ENCODE peak calls at places on chromosomes 11 and 22, in nine cellular contexts. One of them, this sample, is unnamed.

GRCh38 chr11:29527391-29527936 is 489.4 kb downstream of the KCNA4 start:
- DNase-seq in gastrocnemius medialis: no peak
- DNase-seq in spleen: no peak
- DNase-seq in CD4-positive, alpha-beta T cell: no peak
- DNase-seq in cardiac fibroblast: peak; percentile 93
- DNase-seq in neural crest cell: no peak
- DNase-seq in BE2C: no peak
- DNase-seq in heart right ventricle: no peak
- DNase-seq in PC-3: peak; percentile 72
- DNase-seq in this sample: no peak

GRCh38 chr11:8095356-8095755 is 14.3 kb downstream of the TUB start:
- DNase-seq in gastrocnemius medialis: no peak
- DNase-seq in spleen: peak; percentile 69
- DNase-seq in CD4-positive, alpha-beta T cell: no peak
- DNase-seq in cardiac fibroblast: no peak
- DNase-seq in neural crest cell: no peak
- DNase-seq in BE2C: no peak
- DNase-seq in heart right ventricle: no peak
- DNase-seq in PC-3: no peak
- DNase-seq in this sample: no peak

GRCh38 chr22:23695141-23695540 is 4.3 kb downstream of the RGL4 start:
- DNase-seq in gastrocnemius medialis: no peak
- DNase-seq in spleen: no peak
- DNase-seq in CD4-positive, alpha-beta T cell: peak; percentile 29
- DNase-seq in cardiac fibroblast: no peak
- DNase-seq in neural crest cell: no peak
- DNase-seq in BE2C: no peak
- DNase-seq in heart right ventricle: no peak
- DNase-seq in PC-3: no peak
- DNase-seq in this sample: no peak

GRCh38 chr22:42856179-42856864 is 751 bp downstream of the ARFGAP3 start:
- DNase-seq in gastrocnemius medialis: no peak
- DNase-seq in spleen: peak; percentile 88
- DNase-seq in CD4-positive, alpha-beta T cell: peak; percentile 62
- DNase-seq in cardiac fibroblast: peak; percentile 31
- DNase-seq in neural crest cell: no peak
- DNase-seq in BE2C: no peak
- DNase-seq in heart right ventricle: peak; percentile 71
- DNase-seq in PC-3: no peak
- DNase-seq in this sample: peak; percentile 47

GRCh38 chr11:73252577-73253191 is 19.5 kb upstream of the P2RY6 start:
- DNase-seq in gastrocnemius medialis: no peak
- DNase-seq in spleen: no peak
- DNase-seq in CD4-positive, alpha-beta T cell: peak; percentile 6
- DNase-seq in cardiac fibroblast: no peak
- DNase-seq in neural crest cell: no peak
- DNase-seq in BE2C: no peak
- DNase-seq in heart right ventricle: no peak
- DNase-seq in PC-3: peak; percentile 53
- DNase-seq in this sample: peak; percentile 1

GRCh38 chr11:120956710-120957500 is 67.0 kb upstream of the TBCEL start:
- DNase-seq in gastrocnemius medialis: no peak
- DNase-seq in spleen: peak; percentile 78
- DNase-seq in CD4-positive, alpha-beta T cell: peak; percentile 36
- DNase-seq in cardiac fibroblast: no peak
- DNase-seq in neural crest cell: no peak
- DNase-seq in BE2C: no peak
- DNase-seq in heart right ventricle: no peak
- DNase-seq in PC-3: no peak
- DNase-seq in this sample: no peak

GRCh38 chr22:37060801-37061610 is 9.5 kb downstream of the KCTD17 start:
- DNase-seq in gastrocnemius medialis: no peak
- DNase-seq in spleen: no peak
- DNase-seq in CD4-positive, alpha-beta T cell: no peak
- DNase-seq in cardiac fibroblast: no peak
- DNase-seq in neural crest cell: no peak
- DNase-seq in BE2C: no peak
- DNase-seq in heart right ventricle: peak; percentile 7
- DNase-seq in PC-3: no peak
- DNase-seq in this sample: no peak

GRCh38 chr11:108027057-108027456 is 18.4 kb downstream of the CUL5 start:
- DNase-seq in gastrocnemius medialis: no peak
- DNase-seq in spleen: no peak
- DNase-seq in CD4-positive, alpha-beta T cell: no peak
- DNase-seq in cardiac fibroblast: no peak
- DNase-seq in neural crest cell: no peak
- DNase-seq in BE2C: no peak
- DNase-seq in heart right ventricle: no peak
- DNase-seq in PC-3: no peak
- DNase-seq in this sample: no peak

GRCh38 chr22:29480512-29481264 is 670 bp downstream of the NEFH start:
- DNase-seq in gastrocnemius medialis: no peak
- DNase-seq in spleen: no peak
- DNase-seq in CD4-positive, alpha-beta T cell: no peak
- DNase-seq in cardiac fibroblast: peak; percentile 71
- DNase-seq in neural crest cell: peak; percentile 20
- DNase-seq in BE2C: peak; percentile 57
- DNase-seq in heart right ventricle: peak; percentile 27
- DNase-seq in PC-3: no peak
- DNase-seq in this sample: peak; percentile 70

GRCh38 chr11:122100222-122101080 is 15.6 kb downstream of the BLID start:
- DNase-seq in gastrocnemius medialis: peak; percentile 62
- DNase-seq in spleen: no peak
- DNase-seq in CD4-positive, alpha-beta T cell: no peak
- DNase-seq in cardiac fibroblast: peak; percentile 90
- DNase-seq in neural crest cell: peak; percentile 22
- DNase-seq in BE2C: peak; percentile 33
- DNase-seq in heart right ventricle: peak; percentile 50
- DNase-seq in PC-3: no peak
- DNase-seq in this sample: peak; percentile 50

GRCh38 chr22:28333106-28333505 is 346.5 kb downstream of the TTC28 start:
- DNase-seq in gastrocnemius medialis: no peak
- DNase-seq in spleen: no peak
- DNase-seq in CD4-positive, alpha-beta T cell: no peak
- DNase-seq in cardiac fibroblast: no peak
- DNase-seq in neural crest cell: no peak
- DNase-seq in BE2C: no peak
- DNase-seq in heart right ventricle: no peak
- DNase-seq in PC-3: no peak
- DNase-seq in this sample: no peak

GRCh38 chr11:57568330-57568766 is 876 bp upstream of the UBE2L6 start:
- DNase-seq in gastrocnemius medialis: peak; percentile 28
- DNase-seq in spleen: no peak
- DNase-seq in CD4-positive, alpha-beta T cell: peak; percentile 91
- DNase-seq in cardiac fibroblast: peak; percentile 82
- DNase-seq in neural crest cell: peak; percentile 95
- DNase-seq in BE2C: peak; percentile 68
- DNase-seq in heart right ventricle: peak; percentile 87
- DNase-seq in PC-3: peak; percentile 87
- DNase-seq in this sample: peak; percentile 90

GRCh38 chr11:57566564-57567209 is 785 bp downstream of the UBE2L6 start:
- DNase-seq in gastrocnemius medialis: no peak
- DNase-seq in spleen: no peak
- DNase-seq in CD4-positive, alpha-beta T cell: no peak
- DNase-seq in cardiac fibroblast: peak; percentile 12
- DNase-seq in neural crest cell: no peak
- DNase-seq in BE2C: no peak
- DNase-seq in heart right ventricle: no peak
- DNase-seq in PC-3: no peak
- DNase-seq in this sample: no peak

GRCh38 chr11:57567210-57567511 is 311 bp downstream of the UBE2L6 start:
- DNase-seq in gastrocnemius medialis: no peak
- DNase-seq in spleen: no peak
- DNase-seq in CD4-positive, alpha-beta T cell: peak; percentile 53
- DNase-seq in cardiac fibroblast: peak; percentile 13
- DNase-seq in neural crest cell: no peak
- DNase-seq in BE2C: no peak
- DNase-seq in heart right ventricle: no peak
- DNase-seq in PC-3: peak; percentile 6
- DNase-seq in this sample: no peak

GRCh38 chr11:57566035-57566504 is 1.4 kb downstream of the UBE2L6 start:
- DNase-seq in gastrocnemius medialis: no peak
- DNase-seq in spleen: no peak
- DNase-seq in CD4-positive, alpha-beta T cell: no peak
- DNase-seq in cardiac fibroblast: peak; percentile 60
- DNase-seq in neural crest cell: no peak
- DNase-seq in BE2C: no peak
- DNase-seq in heart right ventricle: no peak
- DNase-seq in PC-3: peak; percentile 41
- DNase-seq in this sample: no peak

DNA sequence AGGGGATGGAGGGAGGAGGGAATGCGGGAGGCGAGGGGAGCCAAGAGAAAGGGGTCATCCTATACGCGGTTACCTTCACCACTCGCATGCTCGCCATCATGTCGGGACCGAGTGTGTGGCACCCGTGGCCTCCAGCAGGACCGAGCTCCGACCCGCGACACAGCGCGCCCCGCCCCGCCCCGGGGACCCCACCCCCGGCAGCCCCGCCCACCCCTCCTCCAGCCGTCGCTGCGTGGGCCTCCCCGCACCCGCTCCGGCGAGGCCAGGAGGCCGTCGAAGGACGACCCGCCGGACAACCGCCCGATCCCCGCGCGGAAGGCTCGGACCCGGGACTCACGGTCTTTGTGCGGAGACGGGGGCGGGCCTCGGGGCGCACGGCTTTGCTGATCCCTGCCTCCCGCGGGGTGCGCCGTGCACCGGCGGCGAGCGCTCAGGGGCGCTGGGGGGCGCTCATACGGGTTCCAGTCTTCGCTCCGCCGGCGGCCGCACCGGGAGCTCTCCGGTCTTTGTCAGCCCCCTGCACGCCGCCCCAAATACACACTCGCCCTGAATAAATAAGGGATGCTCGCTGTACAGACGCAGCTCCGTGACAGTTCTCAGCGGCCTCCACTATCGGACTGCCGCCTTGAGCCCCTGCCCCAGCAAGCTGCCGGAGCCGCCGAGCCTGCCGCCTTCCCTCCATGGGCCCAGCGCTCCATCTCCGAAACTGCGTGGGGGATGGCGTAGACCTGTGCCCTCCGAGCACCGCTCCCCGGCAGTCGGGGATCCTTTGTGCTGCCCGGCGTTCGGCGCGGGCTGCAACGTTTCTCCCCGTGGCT is at the start of gene UBE2L6:
- DNase-seq in gastrocnemius medialis: peak; percentile 14
- DNase-seq in spleen: peak; percentile 95
- DNase-seq in CD4-positive, alpha-beta T cell: peak; percentile 73
- DNase-seq in cardiac fibroblast: peak; percentile 38
- DNase-seq in neural crest cell: peak; percentile 57
- DNase-seq in BE2C: peak; percentile 17
- DNase-seq in heart right ventricle: peak; percentile 67
- DNase-seq in PC-3: no peak
- DNase-seq in this sample: peak; percentile 71
- TF ChIP-seq CTCF in gastrocnemius medialis: no peak
- TF ChIP-seq CTCF in spleen: peak; percentile 89
- TF ChIP-seq CTCF in CD4-positive, alpha-beta T cell: no peak
- TF ChIP-seq CTCF in cardiac fibroblast: no peak
- TF ChIP-seq CTCF in neural crest cell: no peak
- TF ChIP-seq CTCF in BE2C: no peak
- TF ChIP-seq CTCF in heart right ventricle: no peak
- TF ChIP-seq CTCF in PC-3: no peak
- TF ChIP-seq CTCF in this sample: no peak

DNA sequence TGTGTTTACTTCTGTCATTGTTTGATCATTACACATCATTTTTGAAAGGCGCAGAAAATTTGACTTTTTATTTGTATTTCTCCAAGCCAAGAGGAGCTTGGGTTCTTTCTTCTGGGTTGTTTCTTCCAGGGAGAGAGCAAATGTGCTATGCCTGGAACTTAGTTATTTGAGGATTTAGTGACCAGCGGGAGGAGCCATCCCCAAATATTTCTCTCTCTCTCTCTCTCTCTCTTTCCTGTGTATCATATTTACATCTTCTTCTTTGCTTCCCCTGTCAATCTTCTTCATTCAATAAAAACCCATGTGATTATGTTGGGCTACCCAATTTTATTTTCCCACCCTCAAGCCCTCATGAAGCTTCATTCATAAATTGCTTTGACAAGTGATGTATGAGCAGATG is 534.5 kb downstream of the LRRC4C start:
- DNase-seq in gastrocnemius medialis: no peak
- DNase-seq in spleen: no peak
- DNase-seq in CD4-positive, alpha-beta T cell: no peak
- DNase-seq in cardiac fibroblast: no peak
- DNase-seq in neural crest cell: no peak
- DNase-seq in BE2C: no peak
- DNase-seq in heart right ventricle: no peak
- DNase-seq in PC-3: no peak
- DNase-seq in this sample: no peak
- TF ChIP-seq CTCF in gastrocnemius medialis: no peak
- TF ChIP-seq CTCF in spleen: no peak
- TF ChIP-seq CTCF in CD4-positive, alpha-beta T cell: no peak
- TF ChIP-seq CTCF in cardiac fibroblast: no peak
- TF ChIP-seq CTCF in neural crest cell: no peak
- TF ChIP-seq CTCF in BE2C: no peak
- TF ChIP-seq CTCF in heart right ventricle: no peak
- TF ChIP-seq CTCF in PC-3: peak; percentile 9
- TF ChIP-seq CTCF in this sample: no peak

DNA sequence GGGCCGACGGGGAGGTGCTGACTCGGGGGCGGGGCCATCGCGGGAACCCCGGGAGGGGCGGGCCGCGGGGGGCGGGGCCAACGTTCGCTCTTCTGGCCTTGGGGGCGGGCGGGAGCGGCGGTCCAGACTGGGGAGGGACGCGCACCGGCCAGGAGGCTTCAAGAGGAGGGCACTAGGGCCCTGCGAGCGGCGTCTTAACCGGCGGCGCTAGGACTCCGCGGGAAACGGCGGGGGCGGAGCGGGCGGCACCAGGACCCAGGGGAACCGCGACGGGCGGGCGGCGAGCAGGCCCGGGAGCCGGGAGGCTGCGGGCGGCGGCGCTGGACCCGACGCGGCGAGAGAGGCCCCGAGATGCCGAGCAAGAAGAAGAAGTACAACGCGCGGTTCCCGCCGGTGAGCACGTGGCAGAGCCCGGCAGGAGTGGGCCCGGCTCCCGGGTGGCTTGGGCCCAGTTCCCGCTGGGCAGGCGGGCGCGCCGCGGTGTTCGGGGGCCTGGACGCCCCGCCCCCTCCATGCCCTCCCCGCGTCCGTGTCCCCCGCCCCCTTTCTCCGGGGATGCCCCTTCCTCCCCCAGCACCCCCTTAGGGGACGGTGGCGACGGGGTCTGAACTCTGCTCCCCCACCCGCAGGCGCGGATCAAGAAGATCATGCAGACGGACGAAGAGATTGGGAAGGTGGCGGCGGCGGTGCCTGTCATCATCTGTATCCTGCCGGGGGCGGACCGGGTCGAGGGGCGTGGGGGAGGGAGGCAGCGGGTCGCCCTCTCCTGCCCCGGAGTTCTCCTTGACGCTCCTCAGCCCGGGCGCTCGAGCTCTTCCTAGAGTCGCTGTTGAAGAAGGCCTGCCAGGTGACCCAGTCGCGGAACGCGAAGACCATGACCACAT is at the start of gene DRAP1:
- DNase-seq in gastrocnemius medialis: peak; percentile 99
- DNase-seq in spleen: peak; percentile 100
- DNase-seq in CD4-positive, alpha-beta T cell: peak; percentile 99
- DNase-seq in cardiac fibroblast: peak; percentile 99
- DNase-seq in neural crest cell: peak; percentile 98
- DNase-seq in BE2C: peak; percentile 99
- DNase-seq in heart right ventricle: peak; percentile 100
- DNase-seq in PC-3: peak; percentile 98
- DNase-seq in this sample: peak; percentile 100
- TF ChIP-seq CTCF in gastrocnemius medialis: peak; percentile 46
- TF ChIP-seq CTCF in spleen: no peak
- TF ChIP-seq CTCF in CD4-positive, alpha-beta T cell: no peak
- TF ChIP-seq CTCF in cardiac fibroblast: no peak
- TF ChIP-seq CTCF in neural crest cell: no peak
- TF ChIP-seq CTCF in BE2C: no peak
- TF ChIP-seq CTCF in heart right ventricle: no peak
- TF ChIP-seq CTCF in PC-3: no peak
- TF ChIP-seq CTCF in this sample: no peak

GRCh38 chr11:11207428-11207827 is 145.6 kb downstream of the CSNK2A3 start:
- DNase-seq in gastrocnemius medialis: no peak
- DNase-seq in spleen: no peak
- DNase-seq in CD4-positive, alpha-beta T cell: no peak
- DNase-seq in cardiac fibroblast: no peak
- DNase-seq in neural crest cell: no peak
- DNase-seq in BE2C: no peak
- DNase-seq in heart right ventricle: no peak
- DNase-seq in PC-3: no peak
- DNase-seq in this sample: no peak
- TF ChIP-seq CTCF in gastrocnemius medialis: no peak
- TF ChIP-seq CTCF in spleen: no peak
- TF ChIP-seq CTCF in CD4-positive, alpha-beta T cell: no peak
- TF ChIP-seq CTCF in cardiac fibroblast: no peak
- TF ChIP-seq CTCF in neural crest cell: peak; percentile 23
- TF ChIP-seq CTCF in BE2C: peak; percentile 4
- TF ChIP-seq CTCF in heart right ventricle: no peak
- TF ChIP-seq CTCF in PC-3: no peak
- TF ChIP-seq CTCF in this sample: no peak

This sample was measured in nephron progenitor cell.